ENCODE peak calls at places on chromosome 4, in nine cellular contexts. N is colonic mucosa; H is GM23248; O is IMR-90; Q is BE2C; K is upper lobe of left lung; R is left lung; E is right lobe of liver; X is CD8-positive, alpha-beta T cell. L is an unnamed sample. For H3K4me1, the result is how much of the 10 kb centered on the place peaks cover.

GRCh38 chr4:152045781-152046571 is 285.2 kb upstream of the GATB start:
- DNase-seq in N (peak), H (peak), O (no peak), Q (peak), K (peak), R (peak), E (no peak), X (no peak), L (no peak)

GRCh38 chr4:8394125-8394524 is 46.4 kb downstream of the ACOX3 start:
- DNase-seq in N (peak), H (peak), O (peak), Q (no peak), K (peak), R (peak), E (no peak), X (no peak), L (no peak)

GRCh38 chr4:19230906-19231305 is 1020.8 kb upstream of the SLIT2 start:
- DNase-seq in N (no peak), H (no peak), O (no peak), Q (no peak), K (no peak), R (no peak), E (no peak), X (no peak), L (no peak)

GRCh38 chr4:112515278-112516075 is 503 bp downstream of the NEUROG2 start:
- DNase-seq in N (no peak), H (peak), O (no peak), Q (peak), K (peak), R (peak), E (no peak), X (no peak), L (no peak)

GRCh38 chr4:185254434-185254833 is 45.0 kb downstream of the SNX25 start:
- DNase-seq in N (no peak), H (no peak), O (peak), Q (no peak), K (no peak), R (no peak), E (no peak), X (no peak), L (no peak)

GRCh38 chr4:28523791-28524190 is 1663.2 kb downstream of the STIM2 start:
- DNase-seq in N (no peak), H (no peak), O (no peak), Q (no peak), K (no peak), R (no peak), E (no peak), X (no peak), L (no peak)

GRCh38 chr4:166421556-166422156 is 548.6 kb downstream of the TLL1 start:
- DNase-seq in N (no peak), H (peak), O (peak), Q (no peak), K (no peak), R (peak), E (no peak), X (no peak), L (no peak)

GRCh38 chr4:121898150-121898549 is 27.9 kb upstream of the BBS7 start:
- DNase-seq in N (no peak), H (no peak), O (no peak), Q (peak), K (no peak), R (peak), E (no peak), X (peak), L (no peak)

GRCh38 chr4:61199869-61200194 is 294 bp upstream of the ADGRL3 start:
- DNase-seq in N (no peak), H (no peak), O (no peak), Q (no peak), K (no peak), R (no peak), E (no peak), X (no peak), L (no peak)

GRCh38 chr4:140811429-140811828 is 55.2 kb upstream of the TBC1D9 start:
- DNase-seq in N (no peak), H (no peak), O (no peak), Q (no peak), K (no peak), R (no peak), E (no peak), X (no peak), L (no peak)

GRCh38 chr4:38387348-38387747 is 276.7 kb upstream of the KLF3 start:
- DNase-seq in N (peak), H (peak), O (peak), Q (peak), K (no peak), R (no peak), E (peak), X (no peak), L (no peak)

GRCh38 chr4:3065551-3065950 is 8.8 kb downstream of the HTT-AS start:
- DNase-seq in N (no peak), H (no peak), O (peak), Q (no peak), K (no peak), R (no peak), E (no peak), X (no peak), L (no peak)

GRCh38 chr4:141833209-141833608 is 196.8 kb downstream of the IL15 start:
- DNase-seq in N (no peak), H (no peak), O (no peak), Q (no peak), K (no peak), R (no peak), E (no peak), X (no peak), L (no peak)

GRCh38 chr4:142549248-142549647 is 296.9 kb downstream of the INPP4B start:
- DNase-seq in N (no peak), H (no peak), O (no peak), Q (no peak), K (no peak), R (no peak), E (no peak), X (no peak), L (no peak)

GRCh38 chr4:67934628-67935027 is 28.7 kb downstream of the TMPRSS11A start:
- DNase-seq in N (no peak), H (no peak), O (no peak), Q (no peak), K (no peak), R (no peak), E (no peak), X (no peak), L (no peak)

GRCh38 chr4:184748251-184748652 is 14.4 kb upstream of the CENPU start:
- DNase-seq in N (peak), H (no peak), O (no peak), Q (no peak), K (peak), R (peak), E (no peak), X (no peak), L (no peak)

GRCh38 chr4:5165419-5166369 is 114.4 kb downstream of the STK32B start:
- DNase-seq in N (no peak), H (peak), O (peak), Q (no peak), K (no peak), R (no peak), E (no peak), X (no peak), L (peak)

GRCh38 chr4:157204634-157205244 is 15.8 kb upstream of the GRIA2 start:
- DNase-seq in N (no peak), H (peak), O (peak), Q (peak), K (peak), R (peak), E (peak), X (no peak), L (no peak)

GRCh38 chr4:173666-174314 is 49.5 kb downstream of the ZNF718 start:
- DNase-seq in N (no peak), H (no peak), O (no peak), Q (no peak), K (no peak), R (no peak), E (no peak), X (no peak), L (no peak)

GRCh38 chr4:183173580-183174526 is 74.8 kb downstream of the WWC2 start:
- DNase-seq in N (no peak), H (peak), O (peak), Q (no peak), K (peak), R (no peak), E (no peak), X (no peak), L (no peak)

GRCh38 chr4:118942465-118942864 is 53.8 kb downstream of the SYNPO2 start:
- DNase-seq in N (no peak), H (peak), O (peak), Q (peak), K (no peak), R (no peak), E (no peak), X (no peak), L (no peak)

GRCh38 chr4:140308366-140309123 is 64.9 kb upstream of the SCOC start:
- DNase-seq in N (peak), H (peak), O (peak), Q (no peak), K (peak), R (no peak), E (peak), X (no peak), L (peak)

GRCh38 chr4:174522183-174523002 is at the start of gene HPGD:
- DNase-seq in N (peak), H (peak), O (no peak), Q (peak), K (peak), R (peak), E (peak), X (peak), L (no peak)

GRCh38 chr4:25065901-25066610 is 35.3 kb upstream of the LGI2 start:
- DNase-seq in N (no peak), H (no peak), O (no peak), Q (no peak), K (no peak), R (no peak), E (no peak), X (no peak), L (no peak)

GRCh38 chr4:41145571-41146078 is 68.7 kb downstream of the APBB2 start:
- DNase-seq in N (no peak), H (peak), O (peak), Q (no peak), K (no peak), R (no peak), E (no peak), X (no peak), L (no peak)

GRCh38 chr4:185710487-185710995 is 101.5 kb downstream of the SORBS2 start:
- DNase-seq in N (no peak), H (no peak), O (no peak), Q (no peak), K (peak), R (no peak), E (peak), X (no peak), L (no peak)

GRCh38 chr4:110107868-110108267 is 90.5 kb downstream of the ELOVL6 start:
- DNase-seq in N (no peak), H (peak), O (no peak), Q (no peak), K (no peak), R (no peak), E (no peak), X (no peak), L (no peak)

GRCh38 chr4:128162434-128162833 is 101.3 kb downstream of the LARP1B start:
- DNase-seq in N (no peak), H (no peak), O (peak), Q (no peak), K (no peak), R (no peak), E (no peak), X (no peak), L (no peak)

GRCh38 chr4:24991015-24991414 is 39.7 kb downstream of the LGI2 start:
- DNase-seq in N (no peak), H (peak), O (peak), Q (no peak), K (no peak), R (no peak), E (no peak), X (no peak), L (no peak)

GRCh38 chr4:146058531-146058930 is 117.0 kb upstream of the LSM6 start:
- DNase-seq in N (no peak), H (no peak), O (no peak), Q (no peak), K (no peak), R (no peak), E (no peak), X (no peak), L (no peak)
- H3K4me3 ChIP-seq in N (no peak), H (no peak), O (no peak), Q (no peak), K (no peak), R (no peak), E (no peak), X (no peak), L (no peak)

DNA sequence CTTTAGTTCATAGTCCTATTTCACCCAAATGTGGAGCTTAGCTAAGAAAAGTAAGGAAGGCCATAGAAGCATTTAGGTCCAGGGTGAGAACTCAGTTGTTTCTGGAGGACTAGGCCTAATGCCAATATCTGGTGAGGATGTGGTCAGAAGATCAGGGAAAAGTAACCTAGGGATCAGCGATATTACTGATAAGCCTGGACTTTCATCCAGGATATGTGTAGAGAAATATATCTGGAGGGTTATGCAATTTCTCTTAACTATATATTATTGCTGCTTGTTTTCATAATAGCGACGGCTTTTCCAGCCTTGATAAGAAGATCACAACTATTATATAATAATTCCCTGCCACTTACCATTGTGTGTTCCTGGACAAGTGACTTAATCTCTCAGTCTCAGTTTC is 81.1 kb downstream of the FRAS1 start:
- DNase-seq in N (no peak), H (no peak), O (no peak), Q (no peak), K (no peak), R (no peak), E (no peak), X (no peak), L (no peak)
- H3K4me1 ChIP-seq in N (under half), H (under half), O (under half), Q (under half), K (under half), R (under half), E (under half), X (under half), L (under half)

GRCh38 chr4:63563288-63564014 is 845.8 kb downstream of the TECRL start:
- DNase-seq in N (no peak), H (no peak), O (no peak), Q (no peak), K (peak), R (no peak), E (no peak), X (no peak), L (no peak)

DNA sequence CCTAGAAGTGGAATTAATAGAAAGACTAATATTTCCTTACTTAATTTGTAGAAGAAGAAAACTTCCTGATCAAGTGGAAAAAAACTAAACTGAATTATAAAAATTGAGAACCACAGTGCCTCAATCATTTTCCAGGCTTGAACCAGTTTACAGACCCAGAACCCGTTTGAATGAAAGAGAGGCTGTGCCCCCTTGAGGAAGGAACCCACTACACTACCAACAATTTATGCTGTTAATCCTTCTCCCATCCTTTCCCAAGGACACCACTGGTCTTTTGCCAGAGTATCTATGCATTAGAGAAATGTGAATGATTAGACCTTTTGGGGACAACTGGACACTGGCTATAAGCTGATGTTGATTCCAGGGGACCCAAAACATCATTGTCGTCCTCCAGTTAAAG is 842.6 kb downstream of the TECRL start:
- DNase-seq in N (no peak), H (no peak), O (no peak), Q (no peak), K (no peak), R (no peak), E (no peak), X (no peak), L (no peak)
- H3K4me3 ChIP-seq in N (no peak), H (no peak), O (no peak), Q (no peak), K (no peak), R (no peak), E (no peak), X (no peak), L (no peak)

GRCh38 chr4:55035892-55036291 is 89.5 kb downstream of the KDR start:
- DNase-seq in N (no peak), H (no peak), O (no peak), Q (no peak), K (no peak), R (no peak), E (no peak), X (no peak), L (no peak)
- H3K4me1 ChIP-seq in N (under half), H (under half), O (under half), Q (under half), K (under half), R (under half), E (under half), X (under half), L (under half)

L was measured in vagina.